ENCODE peak calls at places on chromosomes 12 and 14, in ten cellular contexts. W is NCI-H2171 treated with DMSO at 0.1 percent for 48 hours; J is A549; Y is lung microvascular endothelial cell; Q is kidney tubule cell; X is activated CD4-positive, alpha-beta T cell treated with anti-CD3 and anti-CD28 coated beads, Interleukin-2, amount 50 U/mL, for 4 hours; E is effector memory CD8-positive, alpha-beta T cell; T is spleen; P is NCI-H1694; L is globus pallidus. R is an unnamed sample.

GRCh38 chr12:56676851-56677601 is 11.1 kb downstream of the PTGES3 start:
- DNase-seq in W (no peak), J (no peak), Y (no peak), Q (no peak), X (no peak), E (no peak), T (peak; percentile 20), P (no peak), L (no peak), R (no peak)

GRCh38 chr14:61609885-61610284 is 85.4 kb upstream of the HIF1A start:
- DNase-seq in W (no peak), J (no peak), Y (no peak), Q (no peak), X (no peak), E (no peak), T (no peak), P (no peak), L (no peak), R (no peak)

GRCh38 chr14:39628087-39628486 is 195.9 kb upstream of the FBXO33 start:
- DNase-seq in W (no peak), J (no peak), Y (no peak), Q (no peak), X (no peak), E (no peak), T (no peak), P (no peak), L (no peak), R (no peak)

GRCh38 chr14:83744901-83745300 is 1785.0 kb upstream of the FLRT2 start:
- DNase-seq in W (no peak), J (no peak), Y (peak; percentile 3), Q (no peak), X (no peak), E (no peak), T (no peak), P (no peak), L (no peak), R (no peak)

GRCh38 chr12:71780207-71780822 is 25.7 kb downstream of the RAB21 start:
- DNase-seq in W (peak; percentile 53), J (peak; percentile 49), Y (peak; percentile 74), Q (peak; percentile 44), X (peak; percentile 28), E (peak; percentile 39), T (no peak), P (peak; percentile 33), L (peak; percentile 39), R (peak; percentile 28)

GRCh38 chr14:46053221-46053620 is 598.4 kb downstream of the RPL10L start:
- DNase-seq in W (no peak), J (no peak), Y (no peak), Q (no peak), X (no peak), E (no peak), T (no peak), P (no peak), L (no peak), R (no peak)

GRCh38 chr12:124543591-124544310 is 23.7 kb downstream of the NCOR2 start:
- DNase-seq in W (peak; percentile 81), J (no peak), Y (no peak), Q (peak; percentile 90), X (no peak), E (no peak), T (peak; percentile 76), P (peak; percentile 44), L (no peak), R (no peak)

GRCh38 chr12:98751580-98752115 is 106.6 kb downstream of the APAF1 start:
- DNase-seq in W (no peak), J (no peak), Y (no peak), Q (no peak), X (no peak), E (no peak), T (no peak), P (no peak), L (no peak), R (no peak)

GRCh38 chr12:51622564-51622963 is 31.5 kb downstream of the SCN8A start:
- DNase-seq in W (no peak), J (no peak), Y (no peak), Q (peak; percentile 33), X (no peak), E (no peak), T (no peak), P (no peak), L (no peak), R (no peak)

GRCh38 chr14:102262894-102263462 is 42.0 kb downstream of the MOK start:
- DNase-seq in W (peak; percentile 93), J (peak; percentile 54), Y (peak; percentile 12), Q (peak; percentile 78), X (no peak), E (no peak), T (no peak), P (no peak), L (peak; percentile 26), R (no peak)

GRCh38 chr14:23323838-23324454 is 2.7 kb downstream of the PABPN1 start:
- DNase-seq in W (no peak), J (no peak), Y (no peak), Q (no peak), X (no peak), E (no peak), T (no peak), P (no peak), L (no peak), R (no peak)

GRCh38 chr12:1539135-1539534 is 55.2 kb downstream of the FBXL14 start:
- DNase-seq in W (no peak), J (no peak), Y (no peak), Q (no peak), X (no peak), E (no peak), T (no peak), P (no peak), L (no peak), R (no peak)

GRCh38 chr12:112750971-112751370 is 40.6 kb upstream of the RPH3A start:
- DNase-seq in W (no peak), J (no peak), Y (no peak), Q (peak; percentile 73), X (no peak), E (no peak), T (no peak), P (no peak), L (no peak), R (no peak)

GRCh38 chr12:106031736-106032135 is 107.0 kb downstream of the NUAK1 start:
- DNase-seq in W (no peak), J (no peak), Y (no peak), Q (no peak), X (no peak), E (no peak), T (no peak), P (no peak), L (no peak), R (no peak)

GRCh38 chr14:99194136-99194535 is 77.9 kb downstream of the BCL11B start:
- DNase-seq in W (no peak), J (no peak), Y (no peak), Q (no peak), X (no peak), E (no peak), T (peak; percentile 63), P (no peak), L (no peak), R (no peak)

GRCh38 chr14:20799955-20800544 is 2.6 kb downstream of the RNASE1 start:
- DNase-seq in W (no peak), J (no peak), Y (peak; percentile 77), Q (peak; percentile 20), X (no peak), E (no peak), T (peak; percentile 88), P (no peak), L (peak; percentile 69), R (no peak)

GRCh38 chr14:89041245-89041585 is 216.8 kb downstream of the TTC8 start:
- DNase-seq in W (peak; percentile 61), J (no peak), Y (no peak), Q (peak; percentile 78), X (no peak), E (no peak), T (no peak), P (no peak), L (no peak), R (no peak)